ENCODE peak calls at places on chromosomes 4 and X, in ten cellular contexts. D, F, Y, L, Z, X, B, G, K and A are unnamed samples.
A peak's percentile ranks its signal among the peaks of the same experiment; 100 is the strongest.

GRCh38 chr4:153780221-153780620 is 8.7 kb downstream of the SFRP2 start:
- DNase-seq in G (no peak), X (no peak), L (no peak), F (no peak), D (no peak), Z (no peak), Y (no peak), K (no peak), B (no peak), A (no peak)

GRCh38 chr4:110139106-110139505 is 59.3 kb downstream of the ELOVL6 start:
- DNase-seq in D (no peak), X (no peak), Z (no peak), K (no peak), B (no peak), F (no peak), Y (no peak), L (no peak), G (no peak), A (no peak)

GRCh38 chr4:179664628-179665027 is 2222.4 kb upstream of the AGA start:
- DNase-seq in L (no peak), G (no peak), Z (no peak), Y (no peak), D (no peak), K (no peak), F (no peak), B (no peak), X (no peak), A (no peak)

GRCh38 chrX:330726-331144 is 12.1 kb upstream of the GTPBP6 start:
- DNase-seq in B (no peak), Y (no peak), G (no peak), D (peak; percentile 19), F (no peak), Z (no peak), L (no peak), X (no peak), K (no peak), A (no peak)

GRCh38 chr4:165288639-165289428 is 38.6 kb upstream of the MSMO1 start:
- DNase-seq in K (peak; percentile 45), L (peak; percentile 74), F (peak; percentile 79), G (no peak), D (no peak), Z (no peak), B (peak; percentile 75), X (no peak), Y (no peak), A (no peak)

GRCh38 chr4:1404573-1405248 is 1.5 kb downstream of the NKX1-1 start:
- DNase-seq in D (no peak), Y (no peak), K (no peak), X (peak; percentile 40), L (no peak), F (no peak), Z (no peak), B (no peak), G (no peak), A (peak; percentile 30)

GRCh38 chr4:31918891-31919290 is 1198.7 kb downstream of the PCDH7 start:
- DNase-seq in L (peak; percentile 30), G (no peak), Z (no peak), F (no peak), Y (no peak), D (no peak), B (no peak), K (no peak), X (no peak), A (no peak)

GRCh38 chr4:169283114-169283509 is 12.4 kb upstream of the SH3RF1 start:
- DNase-seq in D (no peak), L (peak; percentile 98), X (no peak), K (peak; percentile 84), F (peak; percentile 92), B (peak; percentile 92), Y (no peak), G (no peak), Z (no peak), A (no peak)

GRCh38 chr4:3311095-3311372 is 18.2 kb downstream of the RGS12 start:
- DNase-seq in Y (no peak), D (no peak), B (no peak), G (no peak), F (no peak), L (no peak), K (no peak), X (no peak), Z (no peak), A (peak; percentile 25)

GRCh38 chr4:141457653-141458052 is 178.7 kb upstream of the IL15 start:
- DNase-seq in G (no peak), B (no peak), L (no peak), X (no peak), Z (no peak), K (no peak), D (no peak), Y (no peak), F (no peak), A (no peak)

GRCh38 chr4:47390438-47391125 is 72.9 kb downstream of the COMMD8 start:
- DNase-seq in Y (no peak), X (no peak), F (no peak), G (no peak), D (no peak), B (no peak), L (no peak), K (no peak), Z (no peak), A (no peak)

GRCh38 chr4:74095482-74095881 is 3.5 kb downstream of the CXCL2 start:
- DNase-seq in B (no peak), L (no peak), X (no peak), Y (peak; percentile 16), Z (no peak), G (no peak), D (no peak), F (no peak), K (no peak), A (no peak)

GRCh38 chrX:69539437-69539836 is 35.3 kb downstream of the NALF2 start:
- DNase-seq in B (no peak), D (no peak), Z (no peak), L (no peak), K (no peak), X (no peak), F (no peak), G (no peak), Y (no peak), A (no peak)

GRCh38 chrX:18899796-18900380 is 84.0 kb downstream of the PHKA2 start:
- DNase-seq in X (no peak), Y (peak; percentile 29), L (no peak), F (peak; percentile 11), D (peak; percentile 34), B (no peak), K (no peak), Z (no peak), G (no peak), A (no peak)
- TF ChIP-seq CTCF in X (no peak), Y (peak; percentile 39), L (peak; percentile 8), F (peak; percentile 22), D (no peak), B (peak; percentile 29), K (peak; percentile 45), Z (no peak), G (no peak), A (no peak)

GRCh38 chr4:185285632-185286393 is 76.4 kb downstream of the SNX25 start:
- DNase-seq in Y (no peak), K (no peak), L (no peak), B (no peak), X (no peak), G (no peak), F (no peak), D (no peak), Z (no peak), A (no peak)

GRCh38 chr4:185280608-185281007 is 71.2 kb downstream of the SNX25 start:
- DNase-seq in K (no peak), G (no peak), X (no peak), D (no peak), L (no peak), B (no peak), F (no peak), Y (no peak), Z (no peak), A (no peak)

GRCh38 chr4:185283723-185284122 is 74.3 kb downstream of the SNX25 start:
- DNase-seq in F (peak; percentile 62), Y (no peak), D (no peak), K (no peak), B (peak; percentile 69), X (no peak), G (no peak), L (no peak), Z (no peak), A (no peak)

GRCh38 chr4:185286571-185286970 is 77.2 kb downstream of the SNX25 start:
- DNase-seq in D (no peak), F (no peak), K (no peak), B (peak; percentile 32), X (no peak), Y (no peak), G (no peak), Z (no peak), L (no peak), A (no peak)

GRCh38 chr4:185282968-185283367 is 73.6 kb downstream of the SNX25 start:
- DNase-seq in G (no peak), X (no peak), Z (no peak), K (peak; percentile 51), D (no peak), B (peak; percentile 28), L (no peak), F (peak; percentile 61), Y (no peak), A (no peak)
- TF ChIP-seq CTCF in G (no peak), X (no peak), Z (no peak), K (no peak), D (no peak), B (no peak), L (peak; percentile 3), F (peak; percentile 20), Y (no peak), A (no peak)

GRCh38 chr4:7652006-7652405 is 217.3 kb upstream of the PSAPL1 start:
- DNase-seq in D (no peak), K (no peak), L (no peak), Z (no peak), X (no peak), Y (no peak), G (no peak), B (no peak), F (no peak), A (no peak)

GRCh38 chr4:7649741-7650531 is 215.2 kb upstream of the PSAPL1 start:
- DNase-seq in L (peak; percentile 95), G (peak; percentile 24), Z (no peak), K (peak; percentile 41), D (no peak), X (peak; percentile 76), Y (no peak), B (peak; percentile 95), F (peak; percentile 95), A (no peak)

GRCh38 chr4:7649411-7649740 is 214.6 kb upstream of the PSAPL1 start:
- DNase-seq in G (no peak), L (no peak), X (no peak), D (no peak), F (no peak), Y (no peak), K (no peak), B (no peak), Z (no peak), A (no peak)

GRCh38 chr4:7651461-7651921 is 216.8 kb upstream of the PSAPL1 start:
- DNase-seq in G (no peak), Z (peak; percentile 36), F (peak; percentile 48), L (no peak), X (no peak), K (no peak), B (peak; percentile 19), D (peak; percentile 49), Y (peak; percentile 46), A (no peak)

GRCh38 chr4:7650606-7651400 is 216.1 kb upstream of the PSAPL1 start:
- DNase-seq in X (no peak), G (no peak), Y (peak; percentile 32), K (no peak), L (no peak), Z (no peak), D (peak; percentile 82), F (peak; percentile 74), B (no peak), A (no peak)
- TF ChIP-seq CTCF in X (no peak), G (no peak), Y (peak; percentile 10), K (no peak), L (peak; percentile 17), Z (no peak), D (no peak), F (no peak), B (no peak), A (no peak)

GRCh38 chr4:136637071-136637777 is 895.1 kb downstream of the PCDH18 start:
- DNase-seq in D (peak; percentile 76), L (no peak), Z (no peak), G (no peak), B (peak; percentile 4), F (peak; percentile 8), K (no peak), Y (peak; percentile 36), X (no peak), A (no peak)
- TF ChIP-seq CTCF in D (peak; percentile 45), L (peak; percentile 11), Z (no peak), G (no peak), B (peak; percentile 41), F (peak; percentile 34), K (peak; percentile 59), Y (peak; percentile 44), X (no peak), A (peak; percentile 45)